ENCODE peak calls at places on chromosomes 13 and 19, in four cellular contexts. K is upper lobe of left lung, S is endothelial cell of umbilical vein, Y is pancreas. F is an unnamed sample.

GRCh38 chr13:20192470-20193141 is at the start of gene GJB2:
- DNase-seq in K (no peak), S (no peak), Y (no peak), F (no peak)

GRCh38 chr19:55484571-55485438 is at the start of gene NAT14:
- DNase-seq in K (peak; percentile 21), S (peak; percentile 61), Y (peak; percentile 72), F (peak; percentile 76)

GRCh38 chr19:12090807-12091206 is 26.3 kb downstream of the ZNF844 start:
- DNase-seq in K (peak; percentile 64), S (peak; percentile 30), Y (peak; percentile 63), F (peak; percentile 39)

GRCh38 chr13:73661687-73662425 is 472.3 kb downstream of the KLF12 start:
- DNase-seq in K (no peak), S (no peak), Y (no peak), F (no peak)

GRCh38 chr13:38341149-38341692 is 8.4 kb upstream of the UFM1 start:
- DNase-seq in K (no peak), S (no peak), Y (no peak), F (no peak)

GRCh38 chr19:21580101-21580500 is 74.7 kb downstream of the ZNF429 start:
- DNase-seq in K (no peak), S (no peak), Y (no peak), F (no peak)

GRCh38 chr19:17391371-17392151 is 2.4 kb downstream of the CCDC194 start:
- DNase-seq in K (no peak), S (no peak), Y (no peak), F (no peak)

GRCh38 chr13:113836917-113837553 is 26.8 kb downstream of the GAS6 start:
- DNase-seq in K (no peak), S (peak; percentile 78), Y (peak; percentile 80), F (peak; percentile 79)

GRCh38 chr13:87981416-87981815 is 310.2 kb downstream of the SLITRK5 start:
- DNase-seq in K (no peak), S (no peak), Y (no peak), F (no peak)

GRCh38 chr13:29918845-29919244 is 68.4 kb upstream of the UBL3 start:
- DNase-seq in K (no peak), S (no peak), Y (peak; percentile 46), F (no peak)

GRCh38 chr19:2949939-2950285 is 5.1 kb upstream of the ZNF77 start:
- DNase-seq in K (peak; percentile 61), S (peak; percentile 99), Y (no peak), F (no peak)

GRCh38 chr19:21202865-21203494 is 61.1 kb downstream of the ZNF431 start:
- DNase-seq in K (peak; percentile 28), S (peak; percentile 15), Y (no peak), F (no peak)

GRCh38 chr13:70623260-70623659 is 515.0 kb upstream of the KLHL1 start:
- DNase-seq in K (no peak), S (peak; percentile 57), Y (no peak), F (no peak)

GRCh38 chr19:11984986-11985385 is 20.1 kb downstream of the ZNF763 start:
- DNase-seq in K (no peak), S (no peak), Y (no peak), F (no peak)

GRCh38 chr13:65112123-65113075 is 2117.7 kb downstream of the PCDH9 start:
- DNase-seq in K (no peak), S (no peak), Y (no peak), F (no peak)

GRCh38 chr13:27929868-27930267 is 10.1 kb downstream of the PDX1 start:
- DNase-seq in K (no peak), S (no peak), Y (no peak), F (no peak)
- H3K27me3 ChIP-seq in K (no peaks in the 10 kb centered on the region), S (peaks cover 55% of the 10 kb centered on the region), Y (no peaks in the 10 kb centered on the region), F (peaks cover 45% of the 10 kb centered on the region)

GRCh38 chr13:112603641-112604220 is 15.8 kb upstream of the TUBGCP3 start:
- DNase-seq in K (no peak), S (peak; percentile 56), Y (no peak), F (no peak)

GRCh38 chr13:112608212-112608611 is 20.3 kb upstream of the TUBGCP3 start:
- DNase-seq in K (no peak), S (no peak), Y (no peak), F (no peak)

GRCh38 chr13:112601351-112601750 is 13.4 kb upstream of the TUBGCP3 start:
- DNase-seq in K (no peak), S (no peak), Y (no peak), F (no peak)

GRCh38 chr13:112605531-112605990 is 17.6 kb upstream of the TUBGCP3 start:
- DNase-seq in K (no peak), S (no peak), Y (no peak), F (no peak)

DNA sequence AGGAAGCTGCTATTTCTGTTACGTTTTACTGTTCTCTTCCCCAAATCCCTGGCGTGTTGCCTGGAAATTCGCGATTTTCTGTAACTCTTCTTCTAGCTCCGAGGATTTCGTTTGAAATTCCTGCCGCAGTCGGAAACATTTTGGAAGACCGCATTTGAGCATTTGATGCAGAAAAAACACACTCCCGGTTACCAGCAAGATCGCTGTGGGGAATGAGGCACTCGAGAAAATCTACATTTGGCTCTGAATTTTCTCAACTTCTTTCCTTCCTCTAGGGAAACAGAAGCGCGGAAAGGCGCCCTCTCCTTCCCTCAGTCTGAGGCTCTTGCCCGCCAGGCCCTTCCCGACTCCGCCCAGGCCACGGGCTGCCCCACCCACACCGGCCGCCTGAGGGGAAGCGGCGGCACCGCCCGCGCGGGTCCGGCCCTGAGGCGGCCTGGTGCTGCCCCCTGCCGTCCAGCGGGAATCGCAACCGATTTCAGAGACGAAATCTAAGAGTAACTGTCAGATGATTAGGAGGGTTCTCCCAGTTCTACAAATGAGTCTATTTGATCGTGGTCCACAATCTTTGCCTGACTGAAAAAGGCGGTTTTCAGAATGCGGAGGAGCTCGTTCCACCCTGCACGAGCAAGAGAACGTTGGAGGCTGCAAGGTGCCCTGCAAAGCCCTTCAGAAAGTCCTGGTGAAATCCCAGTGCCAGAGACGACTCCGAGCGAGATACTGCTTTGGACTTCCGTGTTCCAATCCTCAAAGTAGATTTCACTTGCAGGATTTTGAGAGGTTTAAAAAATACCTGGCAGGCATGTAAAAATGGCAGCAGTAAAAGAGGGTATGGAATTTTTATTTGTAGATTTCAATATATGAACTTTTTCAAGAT is 18.4 kb upstream of the TUBGCP3 start:
- DNase-seq in K (peak; percentile 95), S (peak; percentile 88), Y (peak; percentile 95), F (peak; percentile 95)
- H3K27ac ChIP-seq in K (peak overlapping the region; percentile 54), S (peak overlapping the region; percentile 50), Y (no peak overlapping the region), F (peak overlapping the region; percentile 78)

DNA sequence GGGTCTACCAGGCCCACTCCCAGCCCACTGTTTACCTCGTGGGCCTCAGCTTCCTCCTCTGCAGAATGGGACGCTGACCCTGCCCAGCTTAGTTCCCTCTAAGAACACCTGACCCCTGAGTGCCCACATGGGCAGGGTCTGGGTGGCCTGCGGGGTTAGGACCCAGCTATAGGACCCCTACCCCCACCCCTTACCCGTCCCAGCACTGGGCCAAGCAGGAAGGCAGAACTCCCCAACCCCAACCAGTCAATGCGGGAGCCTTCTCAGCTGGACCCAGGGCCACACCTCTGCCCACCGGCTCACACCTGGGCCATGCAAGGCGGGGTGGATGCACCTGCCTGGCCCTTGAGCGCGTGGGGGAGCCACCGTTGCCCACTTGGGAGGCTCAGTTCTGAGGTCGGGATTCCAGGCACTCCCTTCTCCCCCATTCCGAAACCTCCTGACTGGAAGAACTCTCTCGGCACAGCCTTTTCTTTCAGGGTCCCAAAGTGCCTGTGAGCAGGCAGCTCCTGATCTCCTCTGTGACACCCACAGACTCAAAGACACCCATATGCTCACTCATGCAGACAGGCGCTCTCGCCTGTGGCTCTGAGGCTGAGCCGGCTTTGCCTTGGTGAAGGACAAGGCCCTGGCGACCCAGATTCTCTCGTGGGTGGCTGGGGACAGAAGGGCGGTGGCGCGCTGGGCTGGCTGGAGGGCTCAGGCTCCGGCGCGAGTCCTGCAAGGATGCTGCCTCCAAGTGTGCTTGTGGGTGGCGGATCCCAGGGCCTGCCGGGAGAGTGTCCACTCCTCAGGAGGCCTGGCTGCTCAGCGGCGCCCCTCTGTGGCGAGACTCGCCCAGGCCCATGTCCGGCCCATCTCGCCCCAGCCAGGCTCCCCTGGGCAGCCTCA is 27.9 kb upstream of the PARP4 start:
- DNase-seq in K (no peak), S (peak; percentile 13), Y (no peak), F (no peak)
- TF ChIP-seq CTCF in K (no peak), S (peak; percentile 48), Y (no peak), F (no peak)

DNA sequence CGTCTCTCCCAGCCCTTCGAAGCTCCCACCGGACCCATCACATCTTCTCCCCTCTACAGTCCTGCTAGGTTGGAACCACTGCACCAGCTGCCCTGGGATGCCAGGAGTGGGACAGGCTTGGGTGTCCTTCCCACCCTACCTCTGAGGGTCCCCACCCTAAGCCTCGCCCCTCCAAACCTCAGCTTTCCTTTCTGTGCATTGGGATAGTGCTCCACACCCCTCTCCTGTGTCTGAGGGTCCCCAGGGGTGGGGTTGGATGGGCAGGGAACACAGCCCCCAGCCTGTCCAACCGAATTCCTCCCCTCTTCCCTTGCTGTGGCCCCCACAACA is 1.9 kb upstream of the BCL3 start:
- DNase-seq in K (no peak), S (no peak), Y (no peak), F (no peak)
- H3K27me3 ChIP-seq in K (no peaks in the 10 kb centered on the region), S (no peaks in the 10 kb centered on the region), Y (no peaks in the 10 kb centered on the region), F (no peaks in the 10 kb centered on the region)

GRCh38 chr19:38340927-38341326 is 5.3 kb downstream of the CATSPERG start:
- DNase-seq in K (no peak), S (no peak), Y (no peak), F (no peak)
- H3K27ac ChIP-seq in K (no peak overlapping the region), S (no peak overlapping the region), Y (no peak overlapping the region), F (no peak overlapping the region)

GRCh38 chr13:68304287-68304893 is 1074.3 kb upstream of the PCDH9 start:
- DNase-seq in K (no peak), S (peak; percentile 14), Y (no peak), F (no peak)
- TF ChIP-seq CTCF in K (peak; percentile 8), S (peak; percentile 35), Y (no peak), F (no peak)

DNA sequence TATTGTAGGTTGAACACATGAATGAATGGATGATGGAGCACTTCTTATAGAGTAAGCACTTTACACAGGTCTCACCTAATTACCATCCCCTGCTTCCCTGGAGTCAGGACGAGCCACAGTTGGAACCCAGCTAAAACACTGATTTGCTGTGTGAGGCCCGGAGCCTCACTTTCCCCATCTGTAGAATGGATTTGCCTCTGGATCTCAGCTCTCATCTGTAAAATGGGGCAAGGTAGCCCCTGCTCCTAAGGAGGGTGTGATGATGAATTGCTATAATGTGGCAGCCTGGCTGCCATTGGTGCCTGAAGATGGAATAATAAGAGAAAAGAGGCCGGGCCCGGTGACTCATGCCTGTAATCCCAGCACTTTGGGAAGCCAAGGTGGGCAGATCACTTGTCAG is 1.4 kb upstream of the PTPRS start:
- DNase-seq in K (no peak), S (no peak), Y (no peak), F (no peak)
- H3K27me3 ChIP-seq in K (no peaks in the 10 kb centered on the region), S (peaks cover 16% of the 10 kb centered on the region), Y (no peaks in the 10 kb centered on the region), F (peaks cover 20% of the 10 kb centered on the region)